ENCODE peak calls at places on chromosomes 13 and 19, in seven cellular contexts. B, I, G, L, Z, E and A are unnamed samples.

GRCh38 chr13:48318714-48319457 is 15.3 kb downstream of the RB1 start:
- DNase-seq in Z (peak; percentile 17), L (no peak), I (peak; percentile 3), G (peak; percentile 24), B (no peak), E (no peak), A (no peak)

GRCh38 chr13:30438286-30438685 is 16.0 kb downstream of the UBE2L5 start:
- DNase-seq in E (no peak), L (no peak), G (no peak), Z (no peak), I (no peak), B (no peak), A (no peak)

GRCh38 chr19:54469496-54469934 is 3.6 kb downstream of the CDC42EP5 start:
- DNase-seq in B (no peak), Z (no peak), E (peak; percentile 8), G (no peak), L (no peak), I (no peak), A (no peak)

GRCh38 chr13:74751739-74752138 is 617.5 kb upstream of the KLF12 start:
- DNase-seq in L (no peak), Z (no peak), B (no peak), G (no peak), I (no peak), E (no peak), A (no peak)

GRCh38 chr13:113951246-113951999 is 22.5 kb downstream of the C13orf46 start:
- DNase-seq in E (peak; percentile 93), G (peak; percentile 65), L (peak; percentile 86), B (no peak), Z (peak; percentile 65), I (peak; percentile 42), A (no peak)

GRCh38 chr19:50633973-50634372 is 5.7 kb downstream of the SYT3 start:
- DNase-seq in Z (no peak), G (no peak), L (no peak), E (no peak), B (no peak), I (no peak), A (no peak)

GRCh38 chr19:42281175-42282035 is 12.4 kb downstream of the CIC start:
- DNase-seq in L (peak; percentile 70), Z (peak; percentile 38), B (no peak), I (no peak), E (no peak), G (no peak), A (no peak)

GRCh38 chr19:50906217-50906616 is 5.0 kb downstream of the KLK4 start:
- DNase-seq in E (peak; percentile 49), Z (peak; percentile 23), L (peak; percentile 21), B (no peak), I (peak; percentile 7), G (peak; percentile 50), A (no peak)

GRCh38 chr13:108158746-108159145 is 56.6 kb downstream of the LIG4 start:
- DNase-seq in G (no peak), E (no peak), I (no peak), L (no peak), Z (no peak), B (no peak), A (no peak)

GRCh38 chr13:108086678-108087077 is 128.7 kb downstream of the LIG4 start:
- DNase-seq in L (peak; percentile 13), Z (no peak), I (no peak), B (no peak), E (no peak), G (no peak), A (peak; percentile 5)

GRCh38 chr19:17086129-17086528 is 10.6 kb downstream of the MYO9B start:
- DNase-seq in B (no peak), I (no peak), E (no peak), G (no peak), L (no peak), Z (no peak), A (no peak)

GRCh38 chr19:52778811-52779210 is 7.8 kb downstream of the ZNF600 start:
- DNase-seq in E (peak; percentile 10), B (no peak), Z (no peak), L (no peak), G (peak; percentile 36), I (peak; percentile 0), A (no peak)

GRCh38 chr19:50489461-50490011 is 12.9 kb upstream of the GARIN5A start:
- DNase-seq in G (no peak), E (no peak), B (no peak), I (no peak), L (no peak), Z (no peak), A (no peak)

GRCh38 chr19:6644796-6645195 is 25.2 kb downstream of the TNFSF14 start:
- DNase-seq in Z (no peak), B (no peak), I (no peak), G (no peak), L (no peak), E (no peak), A (no peak)

GRCh38 chr19:6527893-6528543 is 2.8 kb upstream of the TNFSF9 start:
- DNase-seq in L (no peak), Z (no peak), G (no peak), B (no peak), E (peak; percentile 83), I (no peak), A (no peak)

GRCh38 chr13:113545455-113545930 is 39.1 kb upstream of the TFDP1 start:
- DNase-seq in E (no peak), G (no peak), Z (peak; percentile 66), L (peak; percentile 29), I (no peak), B (no peak), A (peak; percentile 13)

GRCh38 chr13:75101997-75102720 is 379.8 kb downstream of the TBC1D4 start:
- DNase-seq in G (no peak), L (no peak), Z (peak; percentile 56), B (no peak), E (no peak), I (no peak), A (no peak)

GRCh38 chr19:19224150-19224851 is 12.5 kb downstream of the NCAN start:
- DNase-seq in L (no peak), I (no peak), E (no peak), Z (no peak), G (no peak), B (no peak), A (no peak)

GRCh38 chr19:17777840-17778620 is 16.9 kb upstream of the B3GNT3 start:
- DNase-seq in B (no peak), I (no peak), L (peak; percentile 43), Z (peak; percentile 47), G (peak; percentile 56), E (peak; percentile 74), A (no peak)

GRCh38 chr19:55210120-55210493 is 806 bp upstream of the PTPRH start:
- DNase-seq in B (no peak), G (no peak), E (no peak), I (no peak), Z (peak; percentile 97), L (peak; percentile 85), A (peak; percentile 94)

GRCh38 chr13:33363328-33363727 is 77.8 kb upstream of the STARD13 start:
- DNase-seq in L (no peak), B (no peak), I (no peak), Z (no peak), G (no peak), E (no peak), A (no peak)

GRCh38 chr13:41496420-41497234 is 39.3 kb downstream of the RGCC start:
- DNase-seq in Z (peak; percentile 20), I (no peak), B (no peak), L (no peak), E (no peak), G (peak; percentile 18), A (no peak)

GRCh38 chr19:12200020-12200419 is 37.1 kb downstream of the ZNF136 start:
- DNase-seq in G (no peak), B (no peak), Z (no peak), E (no peak), I (no peak), L (no peak), A (no peak)

GRCh38 chr19:13120817-13121216 is 2.8 kb downstream of the NACC1 start:
- DNase-seq in E (no peak), B (no peak), I (no peak), Z (peak; percentile 75), G (no peak), L (peak; percentile 71), A (peak; percentile 64)

GRCh38 chr13:25874907-25875306 is 176.9 kb downstream of the SHISA2 start:
- DNase-seq in B (no peak), E (no peak), G (peak; percentile 82), Z (no peak), L (no peak), I (peak; percentile 61), A (no peak)

GRCh38 chr19:21321134-21321533 is 8.1 kb downstream of the ZNF708 start:
- DNase-seq in I (no peak), G (no peak), Z (peak; percentile 5), E (no peak), B (no peak), L (no peak), A (no peak)

GRCh38 chr19:28239270-28239669 is 973.7 kb downstream of the UQCRFS1 start:
- DNase-seq in Z (peak; percentile 16), E (no peak), B (no peak), I (no peak), L (peak; percentile 21), G (no peak), A (no peak)

GRCh38 chr13:24271611-24272451 is 37.5 kb upstream of the C1QTNF9 start:
- DNase-seq in L (peak; percentile 87), E (peak; percentile 65), B (no peak), Z (peak; percentile 77), G (peak; percentile 84), I (peak; percentile 64), A (peak; percentile 59)

GRCh38 chr19:10514211-10515145 is 2.8 kb downstream of the S1PR5 start:
- DNase-seq in B (no peak), L (no peak), E (peak; percentile 63), I (peak; percentile 19), Z (no peak), G (peak; percentile 67), A (no peak)

GRCh38 chr13:75792526-75793187 is 156.5 kb downstream of the LMO7 start:
- DNase-seq in B (no peak), G (no peak), E (no peak), L (peak; percentile 72), Z (no peak), I (no peak), A (no peak)

GRCh38 chr19:7337380-7338194 is 11.2 kb upstream of the ARHGEF18 start:
- DNase-seq in L (no peak), B (no peak), I (no peak), E (peak; percentile 73), Z (no peak), G (peak; percentile 46), A (no peak)

GRCh38 chr19:35404879-35405622 is 34.2 kb downstream of the GPR42 start:
- DNase-seq in B (no peak), Z (peak; percentile 98), L (peak; percentile 93), I (no peak), E (peak; percentile 79), G (no peak), A (peak; percentile 50)

GRCh38 chr19:30668521-30669155 is 296.5 kb downstream of the ZNF536 start:
- DNase-seq in I (no peak), G (no peak), E (no peak), L (no peak), B (no peak), Z (no peak), A (no peak)

GRCh38 chr13:46614582-46614981 is 61.6 kb downstream of the LRCH1 start:
- DNase-seq in G (no peak), I (no peak), Z (peak; percentile 91), E (no peak), L (peak; percentile 90), B (no peak), A (no peak)

GRCh38 chr19:38848299-38849146 is 1.3 kb downstream of the HNRNPL start:
- DNase-seq in Z (no peak), E (no peak), I (no peak), G (no peak), B (no peak), L (no peak), A (no peak)